ENCODE peak calls at places on chromosomes 7 and 10, in seven cellular contexts. X is body of pancreas, Y is cardiac muscle cell, Z is upper lobe of right lung, Q is BJ, A is GM12865, J is testis. N is an unnamed sample.

GRCh38 chr10:86308056-86308455 is 58.5 kb downstream of the GRID1 start:
- DNase-seq in A (no peak), Z (peak; percentile 34), X (no peak), Y (no peak), Q (no peak), J (no peak), N (no peak)

GRCh38 chr7:134856141-134856540 is 76.7 kb downstream of the CALD1 start:
- DNase-seq in J (no peak), A (no peak), X (no peak), Q (no peak), Y (peak; percentile 23), Z (no peak), N (no peak)

GRCh38 chr7:143929224-143929920 is 5.7 kb upstream of the OR2F2 start:
- DNase-seq in A (no peak), Y (no peak), X (no peak), J (no peak), Q (no peak), Z (no peak), N (no peak)

GRCh38 chr10:88540355-88540754 is 42.8 kb downstream of the RNLS start:
- DNase-seq in Q (no peak), Z (no peak), X (no peak), J (no peak), A (no peak), Y (no peak), N (no peak)

GRCh38 chr7:1670894-1671875 is 1.1 kb downstream of the ELFN1 start:
- DNase-seq in X (no peak), Z (peak; percentile 51), Q (no peak), A (no peak), J (no peak), Y (no peak), N (no peak)

GRCh38 chr7:147651601-147652000 is 939.0 kb upstream of the C7orf33 start:
- DNase-seq in A (no peak), Z (no peak), J (no peak), Q (no peak), X (no peak), Y (no peak), N (no peak)

GRCh38 chr10:80453715-80454525 is at the start of gene TSPAN14:
- DNase-seq in Y (peak; percentile 93), J (peak; percentile 86), X (peak; percentile 87), A (peak; percentile 86), Z (peak; percentile 95), Q (no peak), N (peak; percentile 87)

GRCh38 chr10:5165738-5166137 is 19.2 kb downstream of the AKR1C8 start:
- DNase-seq in A (no peak), Q (no peak), Z (no peak), Y (peak; percentile 18), J (no peak), X (no peak), N (no peak)

GRCh38 chr7:113731571-113731970 is 187.2 kb downstream of the PPP1R3A start:
- DNase-seq in J (no peak), Z (no peak), Q (no peak), A (no peak), X (no peak), Y (no peak), N (no peak)

GRCh38 chr7:141228482-141228881 is 154.6 kb downstream of the TMEM178B start:
- DNase-seq in Y (no peak), X (no peak), J (no peak), Z (no peak), A (no peak), Q (no peak), N (no peak)

GRCh38 chr7:141232286-141233051 is 158.6 kb downstream of the TMEM178B start:
- DNase-seq in Z (no peak), Y (no peak), X (no peak), Q (no peak), J (no peak), A (no peak), N (no peak)

GRCh38 chr7:141227454-141227853 is 153.6 kb downstream of the TMEM178B start:
- DNase-seq in J (no peak), X (no peak), Q (no peak), A (no peak), Z (no peak), Y (no peak), N (no peak)

GRCh38 chr7:141225916-141226618 is 152.2 kb downstream of the TMEM178B start:
- DNase-seq in Z (no peak), Y (no peak), X (no peak), A (peak; percentile 43), J (no peak), Q (no peak), N (no peak)

DNA sequence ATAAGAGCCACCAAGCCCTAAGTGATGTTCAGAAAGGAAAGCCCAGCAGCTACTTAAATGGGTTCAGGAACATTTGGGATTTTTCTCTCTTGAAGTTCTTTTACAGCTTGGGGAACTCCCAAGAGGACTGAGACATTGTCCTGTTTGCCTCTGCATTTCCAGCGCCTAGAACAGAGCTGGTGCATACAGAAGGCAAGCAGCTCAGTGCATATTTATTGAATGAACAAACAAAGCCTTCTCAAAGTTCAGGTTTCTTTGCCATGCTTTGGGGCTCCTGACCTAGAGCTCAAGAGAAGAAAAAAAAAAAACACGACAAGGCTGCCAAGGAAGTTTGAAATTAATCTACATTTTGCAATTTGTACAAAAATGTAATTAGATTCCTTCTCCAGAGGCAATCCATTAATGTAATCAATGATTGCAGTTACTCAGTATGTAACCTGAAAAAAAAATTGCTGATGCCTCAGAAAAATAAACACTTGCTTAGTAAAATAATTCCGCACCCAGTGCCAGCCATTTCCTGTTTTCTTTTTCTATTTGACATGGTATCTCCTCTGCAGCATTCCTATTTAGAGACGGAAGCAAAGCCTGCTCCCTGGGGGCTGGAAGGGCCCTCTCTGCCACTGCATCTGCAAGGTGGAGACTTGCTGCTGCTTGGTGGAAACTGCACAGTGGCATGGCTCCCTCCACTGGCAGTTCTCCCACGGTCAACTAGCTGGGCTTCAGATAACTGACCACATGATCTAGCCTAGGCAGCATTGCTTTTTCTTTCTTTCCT is 157.3 kb downstream of the TMEM178B start:
- DNase-seq in A (peak; percentile 53), Z (no peak), X (peak; percentile 35), J (peak; percentile 71), Y (peak; percentile 5), Q (no peak), N (peak; percentile 78)
- TF ChIP-seq CTCF in A (peak; percentile 38), Z (peak; percentile 13), X (peak; percentile 20), J (peak; percentile 6), Y (no peak), Q (peak; percentile 10), N (no peak)

GRCh38 chr10:70376436-70377378 is 5.7 kb downstream of the LRRC20 start:
- DNase-seq in Y (no peak), Z (no peak), A (no peak), X (no peak), Q (no peak), J (no peak), N (no peak)

GRCh38 chr10:70378122-70378521 is 4.3 kb downstream of the LRRC20 start:
- DNase-seq in Z (no peak), A (no peak), J (no peak), Y (peak; percentile 69), Q (peak; percentile 93), X (peak; percentile 18), N (no peak)

GRCh38 chr10:70380350-70381135 is 1.9 kb downstream of the LRRC20 start:
- DNase-seq in Y (no peak), Z (no peak), X (no peak), A (no peak), Q (no peak), J (no peak), N (no peak)

GRCh38 chr10:70381491-70382421 is 669 bp downstream of the LRRC20 start:
- DNase-seq in J (no peak), A (peak; percentile 64), Y (peak; percentile 44), Q (no peak), Z (peak; percentile 78), X (peak; percentile 39), N (peak; percentile 37)

GRCh38 chr10:70379581-70380176 is 2.7 kb downstream of the LRRC20 start:
- DNase-seq in X (peak; percentile 33), Q (no peak), J (peak; percentile 31), Y (no peak), A (peak; percentile 45), Z (no peak), N (no peak)
- TF ChIP-seq CTCF in X (peak; percentile 64), Q (peak; percentile 61), J (peak; percentile 52), Y (peak; percentile 54), A (peak; percentile 71), Z (peak; percentile 53), N (no peak)

DNA sequence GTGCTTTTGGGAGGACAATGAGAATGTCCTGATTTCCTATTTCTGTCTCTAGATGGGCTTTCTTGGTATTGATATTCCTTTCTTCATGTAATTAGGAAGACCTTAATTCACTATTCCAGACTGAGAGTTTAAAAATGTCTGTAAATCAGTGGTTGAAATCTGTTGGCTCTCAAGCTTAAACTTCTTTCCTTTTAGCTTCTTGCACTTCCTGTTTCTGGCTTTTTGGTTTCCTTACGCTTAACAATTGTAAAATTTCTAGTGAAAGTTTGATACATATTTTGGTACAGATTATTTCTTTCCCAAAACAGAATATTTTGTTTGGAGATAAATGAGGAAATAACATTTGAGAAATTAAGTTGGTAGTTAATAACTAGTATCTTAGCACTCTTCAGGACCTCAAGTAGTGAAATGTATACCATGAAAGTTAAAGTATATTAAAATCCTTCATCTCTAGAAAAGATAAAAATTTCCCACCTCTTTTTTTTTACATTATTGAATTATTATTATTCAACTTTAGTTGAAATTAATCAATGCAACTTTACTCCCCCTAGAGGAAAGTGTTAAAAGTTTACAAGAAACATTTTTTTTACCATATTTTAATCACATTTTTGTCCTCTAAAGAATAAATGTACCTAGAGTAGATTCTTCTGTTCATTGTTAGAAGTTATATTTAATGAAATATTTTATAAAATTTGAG is 137.2 kb downstream of the PHTF2 start:
- DNase-seq in X (no peak), J (no peak), Y (peak; percentile 15), A (no peak), Z (no peak), Q (no peak), N (no peak)
- TF ChIP-seq CTCF in X (no peak), J (no peak), Y (peak; percentile 37), A (peak; percentile 3), Z (peak; percentile 41), Q (peak; percentile 13), N (no peak)

DNA sequence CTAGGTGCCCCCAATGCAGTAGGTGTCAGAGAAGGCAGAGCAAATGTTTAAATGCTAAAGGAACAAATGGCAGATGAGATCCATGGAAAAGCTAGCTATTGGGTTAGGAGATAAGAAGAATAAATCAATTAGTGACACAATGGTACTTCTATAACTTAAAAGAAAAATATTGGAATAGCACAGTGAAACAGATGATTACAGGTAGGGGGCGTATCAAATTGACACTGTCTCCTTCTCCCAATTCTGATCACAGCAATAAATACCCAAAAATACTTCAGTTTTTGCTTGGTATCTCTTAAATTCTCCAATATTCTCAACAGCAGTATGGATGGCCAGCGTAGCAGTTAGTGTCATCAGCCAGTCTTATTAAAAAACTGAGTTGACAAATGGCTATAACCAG is 5.2 kb downstream of the FRA10AC1 start:
- DNase-seq in Q (no peak), A (no peak), X (no peak), J (no peak), Y (no peak), Z (no peak), N (no peak)
- TF ChIP-seq CTCF in Q (no peak), A (peak; percentile 7), X (peak; percentile 3), J (no peak), Y (no peak), Z (no peak), N (no peak)